ENCODE peak calls at places on chromosomes 6 and 20, in nine cellular contexts. A, D, Z, L, P, C, K, O and U are unnamed samples.

GRCh38 chr6:25301358-25301757 is 22.2 kb downstream of the CARMIL1 start:
- DNase-seq in A (no peak), D (peak), Z (no peak), L (no peak), P (no peak), C (no peak), K (no peak), O (no peak), U (no peak)

GRCh38 chr6:1251198-1252155 is 60.4 kb upstream of the FOXQ1 start:
- DNase-seq in A (no peak), D (no peak), Z (no peak), L (no peak), P (no peak), C (no peak), K (no peak), O (no peak), U (no peak)

GRCh38 chr20:22663528-22664025 is 79.2 kb upstream of the FOXA2 start:
- DNase-seq in A (no peak), D (no peak), Z (no peak), L (no peak), P (no peak), C (no peak), K (no peak), O (no peak), U (no peak)

GRCh38 chr20:40754372-40754943 is 65.4 kb upstream of the MAFB start:
- DNase-seq in A (peak), D (no peak), Z (no peak), L (no peak), P (no peak), C (no peak), K (no peak), O (peak), U (no peak)

GRCh38 chr20:14951707-14952106 is 614.3 kb upstream of the FLRT3 start:
- DNase-seq in A (no peak), D (no peak), Z (no peak), L (no peak), P (no peak), C (no peak), K (no peak), O (peak), U (peak)

GRCh38 chr6:27314046-27314445 is 2.0 kb upstream of the POM121L2 start:
- DNase-seq in A (no peak), D (no peak), Z (no peak), L (no peak), P (no peak), C (no peak), K (no peak), O (no peak), U (no peak)

GRCh38 chr20:50014570-50015562 is 32.1 kb downstream of the SNAI1 start:
- DNase-seq in A (no peak), D (no peak), Z (no peak), L (no peak), P (no peak), C (no peak), K (no peak), O (no peak), U (no peak)

GRCh38 chr20:34058831-34059230 is 53.2 kb downstream of the EIF2S2 start:
- DNase-seq in A (no peak), D (peak), Z (no peak), L (no peak), P (no peak), C (no peak), K (no peak), O (no peak), U (no peak)

GRCh38 chr20:53399592-53400335 is 193.9 kb downstream of the ZNF217 start:
- DNase-seq in A (no peak), D (no peak), Z (no peak), L (no peak), P (no peak), C (no peak), K (no peak), O (no peak), U (no peak)

GRCh38 chr6:3938715-3939376 is 89.7 kb downstream of the FAM50B start:
- DNase-seq in A (no peak), D (no peak), Z (no peak), L (no peak), P (no peak), C (no peak), K (no peak), O (no peak), U (no peak)

GRCh38 chr6:137309078-137309762 is 90.0 kb upstream of the IFNGR1 start:
- DNase-seq in A (peak), D (peak), Z (no peak), L (no peak), P (no peak), C (no peak), K (no peak), O (peak), U (peak)

GRCh38 chr6:25360611-25361010 is 81.4 kb downstream of the CARMIL1 start:
- DNase-seq in A (no peak), D (no peak), Z (no peak), L (no peak), P (no peak), C (no peak), K (no peak), O (no peak), U (no peak)

GRCh38 chr20:46605181-46605580 is 46.1 kb downstream of the SLC13A3 start:
- DNase-seq in A (no peak), D (no peak), Z (no peak), L (no peak), P (no peak), C (no peak), K (no peak), O (no peak), U (no peak)

GRCh38 chr6:91081452-91082067 is 494.7 kb upstream of the MAP3K7 start:
- DNase-seq in A (no peak), D (peak), Z (no peak), L (no peak), P (peak), C (no peak), K (no peak), O (no peak), U (peak)

GRCh38 chr6:35552285-35552917 is 39.7 kb upstream of the TULP1 start:
- DNase-seq in A (no peak), D (peak), Z (no peak), L (peak), P (no peak), C (no peak), K (no peak), O (no peak), U (no peak)

GRCh38 chr6:13767121-13767794 is 47.1 kb downstream of the MCUR1 start:
- DNase-seq in A (peak), D (peak), Z (no peak), L (no peak), P (no peak), C (peak), K (no peak), O (peak), U (peak)

GRCh38 chr20:6651016-6651415 is 116.5 kb upstream of the BMP2 start:
- DNase-seq in A (peak), D (no peak), Z (no peak), L (no peak), P (no peak), C (no peak), K (no peak), O (peak), U (no peak)

GRCh38 chr20:51525241-51526104 is 17.0 kb downstream of the NFATC2 start:
- DNase-seq in A (no peak), D (peak), Z (no peak), L (no peak), P (no peak), C (no peak), K (no peak), O (no peak), U (no peak)

GRCh38 chr6:108619431-108620197 is 58.9 kb downstream of the FOXO3 start:
- DNase-seq in A (no peak), D (no peak), Z (no peak), L (no peak), P (no peak), C (no peak), K (no peak), O (no peak), U (no peak)

GRCh38 chr6:166442131-166442530 is 59.4 kb upstream of the MPC1 start:
- DNase-seq in A (no peak), D (no peak), Z (no peak), L (no peak), P (no peak), C (no peak), K (peak), O (no peak), U (no peak)